ENCODE peak calls at places on chromosomes 12 and 14, in seven cellular contexts. One of them, this sample, is unnamed.

GRCh38 chr12:75848533-75848932 is 183.0 kb downstream of the PHLDA1 start:
- DNase-seq in mesenchymal stem cell: peak; percentile 62
- DNase-seq in mesendoderm: no peak
- DNase-seq in H1: no peak
- DNase-seq in IMR-90: peak; percentile 28
- DNase-seq in trophoblast cell: no peak
- DNase-seq in H9: no peak
- DNase-seq in this sample: no peak

GRCh38 chr12:120404271-120404670 is 33.6 kb upstream of the COX6A1 start:
- DNase-seq in mesenchymal stem cell: no peak
- DNase-seq in H9: no peak
- DNase-seq in H1: no peak
- DNase-seq in IMR-90: no peak
- DNase-seq in mesendoderm: no peak
- DNase-seq in trophoblast cell: no peak
- DNase-seq in this sample: no peak

GRCh38 chr14:39219075-39219499 is 14.6 kb upstream of the MIA2 start:
- DNase-seq in mesendoderm: no peak
- DNase-seq in H9: no peak
- DNase-seq in IMR-90: peak; percentile 2
- DNase-seq in mesenchymal stem cell: no peak
- DNase-seq in H1: no peak
- DNase-seq in trophoblast cell: no peak
- DNase-seq in this sample: no peak

GRCh38 chr12:49702009-49702408 is 5.2 kb downstream of the FMNL3 start:
- DNase-seq in H1: no peak
- DNase-seq in mesendoderm: no peak
- DNase-seq in IMR-90: no peak
- DNase-seq in mesenchymal stem cell: no peak
- DNase-seq in trophoblast cell: no peak
- DNase-seq in H9: no peak
- DNase-seq in this sample: no peak

GRCh38 chr12:48889679-48890078 is 24.0 kb upstream of the RND1 start:
- DNase-seq in IMR-90: no peak
- DNase-seq in mesendoderm: no peak
- DNase-seq in trophoblast cell: no peak
- DNase-seq in mesenchymal stem cell: no peak
- DNase-seq in H9: no peak
- DNase-seq in H1: no peak
- DNase-seq in this sample: no peak

GRCh38 chr12:67057072-67057471 is 212.1 kb upstream of the CAND1 start:
- DNase-seq in mesenchymal stem cell: no peak
- DNase-seq in mesendoderm: no peak
- DNase-seq in trophoblast cell: no peak
- DNase-seq in H1: no peak
- DNase-seq in IMR-90: no peak
- DNase-seq in H9: no peak
- DNase-seq in this sample: no peak

GRCh38 chr12:117030187-117030896 is 68.9 kb downstream of the TESC start:
- DNase-seq in mesendoderm: no peak
- DNase-seq in mesenchymal stem cell: no peak
- DNase-seq in trophoblast cell: no peak
- DNase-seq in IMR-90: no peak
- DNase-seq in H1: no peak
- DNase-seq in H9: peak; percentile 22
- DNase-seq in this sample: no peak

GRCh38 chr12:3458041-3458440 is 33.0 kb upstream of the PRMT8 start:
- DNase-seq in mesenchymal stem cell: no peak
- DNase-seq in H1: no peak
- DNase-seq in trophoblast cell: no peak
- DNase-seq in mesendoderm: no peak
- DNase-seq in H9: peak; percentile 18
- DNase-seq in IMR-90: no peak
- DNase-seq in this sample: no peak

GRCh38 chr12:57118711-57119271 is 7.6 kb upstream of the STAT6 start:
- DNase-seq in H9: no peak
- DNase-seq in H1: no peak
- DNase-seq in mesendoderm: no peak
- DNase-seq in IMR-90: peak; percentile 31
- DNase-seq in mesenchymal stem cell: no peak
- DNase-seq in trophoblast cell: no peak
- DNase-seq in this sample: no peak

GRCh38 chr14:68341765-68342212 is 451.1 kb downstream of the ZFP36L1 start:
- DNase-seq in mesendoderm: no peak
- DNase-seq in IMR-90: no peak
- DNase-seq in mesenchymal stem cell: no peak
- DNase-seq in H1: no peak
- DNase-seq in H9: no peak
- DNase-seq in trophoblast cell: no peak
- DNase-seq in this sample: no peak

GRCh38 chr14:64938972-64939816 is 3.4 kb downstream of the GPX2 start:
- DNase-seq in IMR-90: no peak
- DNase-seq in H1: no peak
- DNase-seq in H9: no peak
- DNase-seq in mesendoderm: no peak
- DNase-seq in mesenchymal stem cell: no peak
- DNase-seq in trophoblast cell: no peak
- DNase-seq in this sample: no peak

GRCh38 chr12:117331691-117332090 is 29.7 kb downstream of the NOS1 start:
- DNase-seq in H1: no peak
- DNase-seq in IMR-90: no peak
- DNase-seq in mesenchymal stem cell: no peak
- DNase-seq in H9: no peak
- DNase-seq in trophoblast cell: no peak
- DNase-seq in mesendoderm: no peak
- DNase-seq in this sample: no peak

GRCh38 chr12:100576311-100577036 is 3.0 kb downstream of the GAS2L3 start:
- DNase-seq in H9: no peak
- DNase-seq in H1: no peak
- DNase-seq in trophoblast cell: peak; percentile 37
- DNase-seq in IMR-90: peak; percentile 95
- DNase-seq in mesendoderm: no peak
- DNase-seq in mesenchymal stem cell: peak; percentile 93
- DNase-seq in this sample: no peak

GRCh38 chr12:132600048-132601032 is 10.0 kb downstream of the LRCOL1 start:
- DNase-seq in mesendoderm: peak; percentile 73
- DNase-seq in IMR-90: peak; percentile 61
- DNase-seq in H1: no peak
- DNase-seq in mesenchymal stem cell: peak; percentile 80
- DNase-seq in trophoblast cell: peak; percentile 69
- DNase-seq in H9: peak; percentile 87
- DNase-seq in this sample: no peak

GRCh38 chr12:106303202-106303820 is 778 bp downstream of the TCP11L2 start:
- DNase-seq in H9: peak; percentile 89
- DNase-seq in mesendoderm: peak; percentile 93
- DNase-seq in mesenchymal stem cell: peak; percentile 85
- DNase-seq in trophoblast cell: peak; percentile 59
- DNase-seq in IMR-90: peak; percentile 60
- DNase-seq in H1: no peak
- DNase-seq in this sample: peak; percentile 84

GRCh38 chr14:101915871-101916815 is 48.2 kb upstream of the DYNC1H1 start:
- DNase-seq in H1: no peak
- DNase-seq in H9: no peak
- DNase-seq in mesendoderm: no peak
- DNase-seq in mesenchymal stem cell: no peak
- DNase-seq in trophoblast cell: no peak
- DNase-seq in IMR-90: no peak
- DNase-seq in this sample: no peak

GRCh38 chr12:52358575-52359350 is 8.5 kb downstream of the KRT85 start:
- DNase-seq in mesenchymal stem cell: no peak
- DNase-seq in H9: no peak
- DNase-seq in H1: no peak
- DNase-seq in trophoblast cell: no peak
- DNase-seq in IMR-90: no peak
- DNase-seq in mesendoderm: peak; percentile 35
- DNase-seq in this sample: no peak

GRCh38 chr12:52361553-52361952 is 5.7 kb downstream of the KRT85 start:
- DNase-seq in trophoblast cell: no peak
- DNase-seq in H9: no peak
- DNase-seq in IMR-90: no peak
- DNase-seq in H1: no peak
- DNase-seq in mesenchymal stem cell: no peak
- DNase-seq in mesendoderm: no peak
- DNase-seq in this sample: no peak

GRCh38 chr12:52360663-52361271 is 6.5 kb downstream of the KRT85 start:
- DNase-seq in mesenchymal stem cell: no peak
- DNase-seq in H1: no peak
- DNase-seq in mesendoderm: no peak
- DNase-seq in IMR-90: no peak
- DNase-seq in H9: no peak
- DNase-seq in trophoblast cell: no peak
- DNase-seq in this sample: no peak

GRCh38 chr12:52360106-52360662 is 7.1 kb downstream of the KRT85 start:
- DNase-seq in H1: no peak
- DNase-seq in IMR-90: no peak
- DNase-seq in mesendoderm: no peak
- DNase-seq in H9: no peak
- DNase-seq in trophoblast cell: no peak
- DNase-seq in mesenchymal stem cell: no peak
- DNase-seq in this sample: no peak

DNA sequence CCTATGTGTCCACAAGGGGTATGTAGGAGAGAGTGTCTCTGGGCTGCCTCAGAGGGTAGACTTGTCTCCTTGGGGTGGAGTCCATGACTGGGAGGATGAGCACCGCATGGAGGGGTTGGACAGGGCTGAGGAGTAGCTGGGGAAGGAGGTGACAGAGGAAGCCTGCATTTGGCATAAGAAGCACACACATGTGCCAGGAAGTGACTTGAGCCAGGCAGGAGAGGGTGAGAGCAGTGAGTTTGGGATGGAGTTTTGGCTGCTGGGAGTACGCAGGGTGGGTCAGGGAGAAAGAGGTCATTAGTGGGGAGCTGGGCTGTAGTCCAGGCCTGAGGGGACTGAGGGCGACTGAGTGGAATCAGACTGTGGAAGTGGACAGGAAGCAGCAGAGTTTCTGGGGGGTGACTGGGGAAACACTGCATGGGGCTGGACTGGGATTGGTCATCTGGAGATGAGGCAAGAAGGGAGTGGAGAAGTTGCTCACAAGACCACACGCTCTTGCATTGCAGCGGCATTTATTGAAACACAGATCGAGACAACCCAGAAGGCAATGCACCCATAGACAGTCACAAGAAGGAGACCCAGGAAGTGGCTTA is 7.7 kb downstream of the KRT85 start:
- DNase-seq in mesendoderm: no peak
- DNase-seq in IMR-90: no peak
- DNase-seq in mesenchymal stem cell: no peak
- DNase-seq in H9: no peak
- DNase-seq in H1: no peak
- DNase-seq in trophoblast cell: no peak
- DNase-seq in this sample: no peak
- H2BK5ac ChIP-seq in mesendoderm: no peak overlapping the region
- H2BK5ac ChIP-seq in IMR-90: no peak overlapping the region
- H2BK5ac ChIP-seq in mesenchymal stem cell: no peak overlapping the region
- H2BK5ac ChIP-seq in H9: no peak overlapping the region
- H2BK5ac ChIP-seq in H1: no peak overlapping the region
- H2BK5ac ChIP-seq in trophoblast cell: no peak overlapping the region
- H2BK5ac ChIP-seq in this sample: no peak overlapping the region

DNA sequence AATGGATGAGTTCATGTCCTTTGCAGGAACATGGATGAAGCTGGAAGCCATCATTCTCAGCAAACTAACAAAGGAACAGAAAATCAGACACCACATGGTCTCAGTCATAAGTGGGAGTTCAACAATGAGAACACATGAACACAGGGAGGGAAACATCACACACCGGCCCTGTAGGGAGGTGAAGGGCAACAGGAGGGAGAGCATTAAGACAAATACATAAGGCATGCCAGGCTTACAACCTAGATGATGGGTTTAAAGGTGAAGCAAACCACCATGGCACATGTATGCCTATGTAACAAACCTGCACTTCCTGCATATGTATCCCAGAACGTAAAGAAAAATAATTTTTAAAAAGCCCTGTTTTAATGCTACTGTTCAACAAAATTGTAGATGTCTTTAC is 914.2 kb upstream of the ATXN7L3B start:
- DNase-seq in IMR-90: no peak
- DNase-seq in mesenchymal stem cell: no peak
- DNase-seq in trophoblast cell: no peak
- DNase-seq in H1: no peak
- DNase-seq in H9: no peak
- DNase-seq in mesendoderm: no peak
- DNase-seq in this sample: no peak
- H2BK5ac ChIP-seq in IMR-90: no peak overlapping the region
- H2BK5ac ChIP-seq in mesenchymal stem cell: no peak overlapping the region
- H2BK5ac ChIP-seq in trophoblast cell: no peak overlapping the region
- H2BK5ac ChIP-seq in H1: no peak overlapping the region
- H2BK5ac ChIP-seq in H9: no peak overlapping the region
- H2BK5ac ChIP-seq in mesendoderm: no peak overlapping the region
- H2BK5ac ChIP-seq in this sample: no peak overlapping the region

GRCh38 chr12:131090254-131091210 is 136.8 kb downstream of the ADGRD1 start:
- DNase-seq in trophoblast cell: no peak
- DNase-seq in H9: peak; percentile 20
- DNase-seq in mesenchymal stem cell: no peak
- DNase-seq in mesendoderm: no peak
- DNase-seq in H1: no peak
- DNase-seq in IMR-90: no peak
- DNase-seq in this sample: no peak
- H2BK5ac ChIP-seq in trophoblast cell: no peak overlapping the region
- H2BK5ac ChIP-seq in H9: no peak overlapping the region
- H2BK5ac ChIP-seq in mesenchymal stem cell: no peak overlapping the region
- H2BK5ac ChIP-seq in mesendoderm: no peak overlapping the region
- H2BK5ac ChIP-seq in H1: no peak overlapping the region
- H2BK5ac ChIP-seq in IMR-90: no peak overlapping the region
- H2BK5ac ChIP-seq in this sample: no peak overlapping the region

GRCh38 chr12:10186299-10186698 is 7.5 kb downstream of the TMEM52B start:
- DNase-seq in trophoblast cell: no peak
- DNase-seq in mesendoderm: no peak
- DNase-seq in IMR-90: no peak
- DNase-seq in mesenchymal stem cell: no peak
- DNase-seq in H1: no peak
- DNase-seq in H9: no peak
- DNase-seq in this sample: no peak

GRCh38 chr12:10190558-10191388 is 11.9 kb downstream of the TMEM52B start:
- DNase-seq in trophoblast cell: peak; percentile 74
- DNase-seq in H1: no peak
- DNase-seq in H9: peak; percentile 82
- DNase-seq in IMR-90: peak; percentile 77
- DNase-seq in mesendoderm: peak; percentile 89
- DNase-seq in mesenchymal stem cell: peak; percentile 83
- DNase-seq in this sample: no peak

GRCh38 chr12:10191865-10192264 is 13.0 kb downstream of the TMEM52B start:
- DNase-seq in H9: no peak
- DNase-seq in H1: no peak
- DNase-seq in IMR-90: peak; percentile 81
- DNase-seq in trophoblast cell: peak; percentile 89
- DNase-seq in mesendoderm: peak; percentile 83
- DNase-seq in mesenchymal stem cell: peak; percentile 62
- DNase-seq in this sample: no peak

GRCh38 chr12:10194160-10194559 is 15.3 kb downstream of the TMEM52B start:
- DNase-seq in H9: no peak
- DNase-seq in mesenchymal stem cell: no peak
- DNase-seq in H1: no peak
- DNase-seq in IMR-90: peak; percentile 43
- DNase-seq in trophoblast cell: peak; percentile 57
- DNase-seq in mesendoderm: no peak
- DNase-seq in this sample: no peak

DNA sequence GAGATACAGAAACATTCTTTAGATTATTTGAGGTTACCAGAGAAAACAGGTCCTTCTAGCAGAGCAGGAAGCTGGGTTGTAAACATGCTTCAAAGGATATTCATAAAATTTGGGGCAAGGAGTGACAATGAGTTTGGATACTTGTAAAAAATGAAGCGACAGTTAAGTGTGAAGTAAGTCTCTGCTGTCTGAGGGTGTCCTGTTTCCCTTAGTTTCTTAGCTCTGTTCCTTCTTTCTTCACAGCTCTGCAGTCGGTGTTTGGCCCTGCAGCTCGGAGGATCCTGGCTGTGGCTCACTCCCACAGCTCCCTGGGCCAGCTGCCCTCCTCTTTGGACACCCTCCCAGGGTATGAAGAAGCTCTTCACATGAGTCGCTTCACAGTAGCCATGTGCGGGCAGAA is 10.8 kb downstream of the TMEM52B start:
- DNase-seq in H9: no peak
- DNase-seq in IMR-90: peak; percentile 66
- DNase-seq in H1: no peak
- DNase-seq in mesendoderm: no peak
- DNase-seq in mesenchymal stem cell: peak; percentile 60
- DNase-seq in trophoblast cell: no peak
- DNase-seq in this sample: no peak
- H2BK5ac ChIP-seq in H9: no peak overlapping the region
- H2BK5ac ChIP-seq in IMR-90: peak overlapping the region; percentile 81
- H2BK5ac ChIP-seq in H1: no peak overlapping the region
- H2BK5ac ChIP-seq in mesendoderm: no peak overlapping the region
- H2BK5ac ChIP-seq in mesenchymal stem cell: no peak overlapping the region
- H2BK5ac ChIP-seq in trophoblast cell: no peak overlapping the region
- H2BK5ac ChIP-seq in this sample: no peak overlapping the region

This sample was measured in neuronal stem cell.